ENCODE peak calls at places on chromosome 12, in nine cellular contexts. N is HL-60; P is HFF-Myc; E is RPMI8226; W is stimulated activated naive CD4-positive, alpha-beta T cell treated with Interleukin-2 at 50 U/mL for 16 hours; G is mucosa of descending colon; M is T-helper 2 cell; I is substantia nigra; Z is T-helper 1 cell. T is an unnamed sample.

GRCh38 chr12:98456583-98457573 is 58.5 kb upstream of the TMPO start:
- DNase-seq in I (peak), E (no peak), G (peak), Z (peak), M (no peak), P (no peak), W (no peak), N (peak), T (no peak)

GRCh38 chr12:130026608-130027176 is 122.9 kb upstream of the TMEM132D start:
- DNase-seq in Z (peak), P (no peak), W (no peak), I (no peak), N (peak), G (no peak), M (no peak), E (peak), T (no peak)

GRCh38 chr12:132559652-132560420 is 50.5 kb downstream of the LRCOL1 start:
- DNase-seq in P (no peak), Z (peak), G (no peak), I (peak), W (peak), E (peak), N (peak), M (no peak), T (no peak)

GRCh38 chr12:91893476-91893875 is 252.2 kb downstream of the BTG1 start:
- DNase-seq in E (no peak), M (no peak), Z (no peak), G (no peak), N (peak), P (no peak), W (no peak), I (no peak), T (no peak)

GRCh38 chr12:32533971-32534590 is 134.7 kb downstream of the FGD4 start:
- DNase-seq in Z (no peak), E (peak), W (no peak), N (peak), P (peak), G (peak), M (no peak), I (no peak), T (no peak)

GRCh38 chr12:125403145-125403789 is 338.0 kb downstream of the AACS start:
- DNase-seq in G (no peak), P (peak), I (no peak), E (peak), W (no peak), N (peak), Z (peak), M (no peak), T (peak)

GRCh38 chr12:93805736-93806141 is 128.6 kb downstream of the CRADD start:
- DNase-seq in Z (no peak), I (no peak), G (no peak), E (no peak), W (no peak), M (no peak), P (no peak), N (no peak), T (no peak)

GRCh38 chr12:111775205-111776193 is 8.8 kb downstream of the ALDH2 start:
- DNase-seq in W (no peak), M (no peak), Z (no peak), N (peak), E (peak), G (peak), P (peak), I (peak), T (peak)

GRCh38 chr12:115204957-115205754 is 521.2 kb upstream of the TBX3 start:
- DNase-seq in G (no peak), I (no peak), N (no peak), W (no peak), E (no peak), M (no peak), P (peak), Z (no peak), T (no peak)

GRCh38 chr12:21775130-21775920 is 819 bp upstream of the KCNJ8 start:
- DNase-seq in W (no peak), M (no peak), G (no peak), E (no peak), N (no peak), I (no peak), P (no peak), Z (no peak), T (no peak)

GRCh38 chr12:6204533-6205143 is 4.4 kb downstream of the CD9 start:
- DNase-seq in E (peak), G (no peak), M (no peak), W (no peak), Z (peak), N (peak), I (no peak), P (no peak), T (no peak)

GRCh38 chr12:58202933-58203713 is 261.8 kb downstream of the ATP23 start:
- DNase-seq in E (no peak), I (no peak), M (no peak), G (no peak), N (no peak), Z (no peak), P (no peak), W (no peak), T (peak)

GRCh38 chr12:724194-724855 is 28.1 kb upstream of the WNK1 start:
- DNase-seq in M (no peak), G (no peak), I (no peak), N (peak), W (peak), Z (peak), P (no peak), E (no peak), T (no peak)

GRCh38 chr12:91142184-91142583 is 30.9 kb upstream of the LUM start:
- DNase-seq in P (no peak), W (no peak), N (no peak), I (no peak), M (no peak), E (no peak), Z (no peak), G (no peak), T (no peak)

GRCh38 chr12:9943244-9943643 is 11.1 kb upstream of the CLEC2A start:
- DNase-seq in Z (peak), G (peak), M (peak), W (no peak), N (no peak), I (no peak), E (peak), P (no peak), T (no peak)

GRCh38 chr12:10191865-10192264 is 13.0 kb downstream of the TMEM52B start:
- DNase-seq in P (no peak), I (no peak), G (no peak), E (no peak), N (no peak), W (no peak), Z (no peak), M (no peak), T (no peak)

GRCh38 chr12:7155471-7156034 is 25.4 kb downstream of the CLSTN3 start:
- DNase-seq in N (no peak), G (no peak), P (no peak), W (no peak), I (no peak), M (no peak), E (no peak), Z (no peak), T (no peak)

GRCh38 chr12:53735556-53735955 is 8.3 kb upstream of the CALCOCO1 start:
- DNase-seq in N (no peak), I (no peak), G (no peak), P (no peak), E (no peak), W (no peak), Z (no peak), M (no peak), T (no peak)

GRCh38 chr12:14833952-14834351 is 9.4 kb downstream of the ART4 start:
- DNase-seq in P (no peak), I (no peak), E (no peak), W (no peak), G (no peak), N (no peak), Z (no peak), M (no peak), T (no peak)

GRCh38 chr12:42473130-42473529 is 116.4 kb downstream of the PRICKLE1 start:
- DNase-seq in P (no peak), I (no peak), E (no peak), M (no peak), N (no peak), W (no peak), Z (no peak), G (no peak), T (no peak)

GRCh38 chr12:17954788-17955187 is 135.2 kb downstream of the RERGL start:
- DNase-seq in Z (no peak), M (no peak), P (no peak), W (no peak), I (no peak), G (no peak), E (no peak), N (no peak), T (no peak)

GRCh38 chr12:5789469-5789968 is 155.5 kb downstream of the ANO2 start:
- DNase-seq in G (no peak), W (no peak), N (no peak), P (peak), E (peak), I (no peak), Z (no peak), M (no peak), T (no peak)

GRCh38 chr12:108232565-108232964 is 103.5 kb downstream of the WSCD2 start:
- DNase-seq in P (no peak), E (peak), Z (no peak), G (no peak), N (no peak), I (no peak), M (no peak), W (no peak), T (no peak)

GRCh38 chr12:112011685-112012084 is 1.3 kb downstream of the TMEM116 start:
- DNase-seq in W (no peak), Z (no peak), P (no peak), E (no peak), N (no peak), M (no peak), G (no peak), I (no peak), T (no peak)

GRCh38 chr12:12671850-12672660 is 23.9 kb downstream of the GPR19 start:
- DNase-seq in N (no peak), W (no peak), P (no peak), M (no peak), I (no peak), G (no peak), E (no peak), Z (no peak), T (no peak)

T was measured in glomerular endothelial cell.